ENCODE peak calls at places on chromosomes 7 and 10, in eight cellular contexts. One of them, this sample, is unnamed.

GRCh38 chr10:3945026-3945425 is 160.0 kb upstream of the KLF6 start:
- DNase-seq in left ventricle myocardium inferior: no peak
- DNase-seq in HS-5: no peak
- DNase-seq in ecto neural progenitor cell: no peak
- DNase-seq in GM13977: no peak
- DNase-seq in stimulated activated CD8-positive, alpha-beta memory T cell treated with anti-CD3 and anti-CD28 coated beads, Interleukin-15, amount 100 ng/mL, for 24 hours: no peak
- DNase-seq in GM10248: no peak
- DNase-seq in occipital lobe: no peak
- DNase-seq in this sample: no peak

GRCh38 chr7:101108961-101109360 is 17.9 kb upstream of the SERPINE1 start:
- DNase-seq in occipital lobe: no peak
- DNase-seq in ecto neural progenitor cell: no peak
- DNase-seq in GM10248: peak
- DNase-seq in left ventricle myocardium inferior: no peak
- DNase-seq in HS-5: no peak
- DNase-seq in stimulated activated CD8-positive, alpha-beta memory T cell treated with anti-CD3 and anti-CD28 coated beads, Interleukin-15, amount 100 ng/mL, for 24 hours: no peak
- DNase-seq in GM13977: no peak
- DNase-seq in this sample: no peak

GRCh38 chr10:3720228-3721019 is 64.6 kb downstream of the KLF6 start:
- DNase-seq in stimulated activated CD8-positive, alpha-beta memory T cell treated with anti-CD3 and anti-CD28 coated beads, Interleukin-15, amount 100 ng/mL, for 24 hours: no peak
- DNase-seq in HS-5: peak
- DNase-seq in ecto neural progenitor cell: peak
- DNase-seq in left ventricle myocardium inferior: peak
- DNase-seq in GM10248: no peak
- DNase-seq in GM13977: no peak
- DNase-seq in occipital lobe: no peak
- DNase-seq in this sample: no peak

GRCh38 chr10:113093188-113094113 is 143.4 kb downstream of the TCF7L2 start:
- DNase-seq in ecto neural progenitor cell: peak
- DNase-seq in left ventricle myocardium inferior: no peak
- DNase-seq in GM10248: no peak
- DNase-seq in GM13977: no peak
- DNase-seq in HS-5: no peak
- DNase-seq in stimulated activated CD8-positive, alpha-beta memory T cell treated with anti-CD3 and anti-CD28 coated beads, Interleukin-15, amount 100 ng/mL, for 24 hours: no peak
- DNase-seq in occipital lobe: no peak
- DNase-seq in this sample: no peak

GRCh38 chr7:101864039-101864438 is 46.6 kb downstream of the CUX1 start:
- DNase-seq in GM10248: no peak
- DNase-seq in stimulated activated CD8-positive, alpha-beta memory T cell treated with anti-CD3 and anti-CD28 coated beads, Interleukin-15, amount 100 ng/mL, for 24 hours: no peak
- DNase-seq in ecto neural progenitor cell: no peak
- DNase-seq in GM13977: no peak
- DNase-seq in left ventricle myocardium inferior: no peak
- DNase-seq in HS-5: no peak
- DNase-seq in occipital lobe: no peak
- DNase-seq in this sample: no peak

GRCh38 chr7:36916619-36917018 is 192.3 kb upstream of the AOAH start:
- DNase-seq in ecto neural progenitor cell: no peak
- DNase-seq in stimulated activated CD8-positive, alpha-beta memory T cell treated with anti-CD3 and anti-CD28 coated beads, Interleukin-15, amount 100 ng/mL, for 24 hours: no peak
- DNase-seq in GM13977: no peak
- DNase-seq in GM10248: no peak
- DNase-seq in HS-5: no peak
- DNase-seq in left ventricle myocardium inferior: no peak
- DNase-seq in occipital lobe: no peak
- DNase-seq in this sample: no peak

GRCh38 chr7:152643979-152644559 is 31.9 kb downstream of the XRCC2 start:
- DNase-seq in left ventricle myocardium inferior: no peak
- DNase-seq in stimulated activated CD8-positive, alpha-beta memory T cell treated with anti-CD3 and anti-CD28 coated beads, Interleukin-15, amount 100 ng/mL, for 24 hours: no peak
- DNase-seq in occipital lobe: no peak
- DNase-seq in GM13977: no peak
- DNase-seq in ecto neural progenitor cell: no peak
- DNase-seq in HS-5: no peak
- DNase-seq in GM10248: no peak
- DNase-seq in this sample: no peak

GRCh38 chr7:7843972-7844371 is 124.6 kb upstream of the GLCCI1 start:
- DNase-seq in occipital lobe: no peak
- DNase-seq in HS-5: no peak
- DNase-seq in stimulated activated CD8-positive, alpha-beta memory T cell treated with anti-CD3 and anti-CD28 coated beads, Interleukin-15, amount 100 ng/mL, for 24 hours: no peak
- DNase-seq in left ventricle myocardium inferior: no peak
- DNase-seq in GM10248: no peak
- DNase-seq in ecto neural progenitor cell: no peak
- DNase-seq in GM13977: no peak
- DNase-seq in this sample: no peak

GRCh38 chr7:33716581-33717477 is 188.5 kb upstream of the BMPER start:
- DNase-seq in GM13977: no peak
- DNase-seq in left ventricle myocardium inferior: no peak
- DNase-seq in stimulated activated CD8-positive, alpha-beta memory T cell treated with anti-CD3 and anti-CD28 coated beads, Interleukin-15, amount 100 ng/mL, for 24 hours: no peak
- DNase-seq in HS-5: peak
- DNase-seq in ecto neural progenitor cell: no peak
- DNase-seq in GM10248: no peak
- DNase-seq in occipital lobe: no peak
- DNase-seq in this sample: no peak

GRCh38 chr10:1577945-1578344 is 159.4 kb downstream of the ADARB2 start:
- DNase-seq in HS-5: no peak
- DNase-seq in occipital lobe: no peak
- DNase-seq in stimulated activated CD8-positive, alpha-beta memory T cell treated with anti-CD3 and anti-CD28 coated beads, Interleukin-15, amount 100 ng/mL, for 24 hours: no peak
- DNase-seq in GM13977: no peak
- DNase-seq in ecto neural progenitor cell: no peak
- DNase-seq in GM10248: no peak
- DNase-seq in left ventricle myocardium inferior: no peak
- DNase-seq in this sample: no peak

GRCh38 chr10:46068905-46069304 is 22.8 kb upstream of the MSMB start:
- DNase-seq in GM10248: no peak
- DNase-seq in HS-5: no peak
- DNase-seq in left ventricle myocardium inferior: no peak
- DNase-seq in occipital lobe: no peak
- DNase-seq in GM13977: no peak
- DNase-seq in stimulated activated CD8-positive, alpha-beta memory T cell treated with anti-CD3 and anti-CD28 coated beads, Interleukin-15, amount 100 ng/mL, for 24 hours: no peak
- DNase-seq in ecto neural progenitor cell: no peak
- DNase-seq in this sample: no peak

GRCh38 chr7:130141858-130142653 is 63.1 kb downstream of the TMEM209 start:
- DNase-seq in left ventricle myocardium inferior: no peak
- DNase-seq in GM13977: no peak
- DNase-seq in GM10248: no peak
- DNase-seq in occipital lobe: no peak
- DNase-seq in HS-5: no peak
- DNase-seq in ecto neural progenitor cell: no peak
- DNase-seq in stimulated activated CD8-positive, alpha-beta memory T cell treated with anti-CD3 and anti-CD28 coated beads, Interleukin-15, amount 100 ng/mL, for 24 hours: no peak
- DNase-seq in this sample: no peak

This sample was measured in T-helper 2 cell treated with Interferon-gamma antibody and Interleukin-4, amounts not matched to agents 5 μg/mL and 100 μg/mL, for 36 hours.